ENCODE peak calls at places on chromosomes 12 and 14, in seven cellular contexts. I is CD8-positive, alpha-beta memory T cell; H is transverse colon; D is right lobe of liver; B is BE2C; R is cerebellar cortex; K is DMS153. Z is an unnamed sample.

GRCh38 chr14:105069554-105069886 is 4.3 kb upstream of the GPR132 start:
- DNase-seq in I (no peak), H (no peak), D (peak), B (no peak), R (no peak), K (no peak), Z (no peak)

GRCh38 chr14:30528119-30528518 is 30.8 kb upstream of the G2E3 start:
- DNase-seq in I (no peak), H (no peak), D (no peak), B (no peak), R (no peak), K (no peak), Z (peak)

GRCh38 chr14:105498430-105499255 is 7.6 kb downstream of the TEDC1 start:
- DNase-seq in I (no peak), H (no peak), D (no peak), B (peak), R (no peak), K (no peak), Z (no peak)

GRCh38 chr14:74583689-74584434 is 28.2 kb downstream of the LTBP2 start:
- DNase-seq in I (no peak), H (no peak), D (no peak), B (no peak), R (no peak), K (no peak), Z (no peak)

GRCh38 chr12:26940820-26941219 is 2.5 kb downstream of the FGFR1OP2 start:
- DNase-seq in I (no peak), H (no peak), D (no peak), B (no peak), R (no peak), K (no peak), Z (no peak)

GRCh38 chr14:41130274-41130673 is 476.4 kb upstream of the LRFN5 start:
- DNase-seq in I (no peak), H (no peak), D (no peak), B (no peak), R (no peak), K (no peak), Z (no peak)

GRCh38 chr14:95098984-95099599 is 58.2 kb downstream of the DICER1 start:
- DNase-seq in I (no peak), H (peak), D (no peak), B (peak), R (peak), K (no peak), Z (peak)

GRCh38 chr12:52506858-52507715 is 13.1 kb downstream of the KRT5 start:
- DNase-seq in I (no peak), H (no peak), D (no peak), B (no peak), R (peak), K (peak), Z (peak)

GRCh38 chr12:108972226-108972757 is 48.6 kb downstream of the SVOP start:
- DNase-seq in I (no peak), H (no peak), D (no peak), B (no peak), R (no peak), K (no peak), Z (peak)

GRCh38 chr14:64844993-64845536 is 34.6 kb downstream of the SPTB start:
- DNase-seq in I (no peak), H (no peak), D (no peak), B (no peak), R (no peak), K (no peak), Z (no peak)

GRCh38 chr12:46664771-46665287 is 161.0 kb downstream of the SLC38A4 start:
- DNase-seq in I (no peak), H (no peak), D (no peak), B (no peak), R (no peak), K (peak), Z (peak)

GRCh38 chr12:71011261-71011660 is 90.7 kb upstream of the PTPRR start:
- DNase-seq in I (no peak), H (no peak), D (no peak), B (no peak), R (no peak), K (no peak), Z (no peak)

GRCh38 chr12:53101931-53102781 is 1.1 kb upstream of the SOAT2 start:
- DNase-seq in I (no peak), H (no peak), D (no peak), B (no peak), R (no peak), K (no peak), Z (peak)

GRCh38 chr14:71704210-71704609 is 228.0 kb upstream of the RGS6 start:
- DNase-seq in I (no peak), H (no peak), D (no peak), B (no peak), R (no peak), K (no peak), Z (no peak)

GRCh38 chr12:19970116-19970515 is 398.2 kb upstream of the PDE3A start:
- DNase-seq in I (no peak), H (no peak), D (no peak), B (peak), R (no peak), K (no peak), Z (peak)

GRCh38 chr14:104359969-104360442 is 219.6 kb upstream of the C14orf180 start:
- DNase-seq in I (no peak), H (no peak), D (peak), B (no peak), R (no peak), K (no peak), Z (no peak)

GRCh38 chr12:106304001-106304421 is 1.5 kb downstream of the TCP11L2 start:
- DNase-seq in I (no peak), H (no peak), D (no peak), B (no peak), R (no peak), K (no peak), Z (peak)

GRCh38 chr12:47894652-47895051 is 10.1 kb downstream of the VDR start:
- DNase-seq in I (no peak), H (peak), D (no peak), B (no peak), R (no peak), K (no peak), Z (no peak)

GRCh38 chr12:29066061-29066588 is 83.0 kb upstream of the FAR2 start:
- DNase-seq in I (no peak), H (no peak), D (no peak), B (no peak), R (peak), K (no peak), Z (no peak)

GRCh38 chr12:95805864-95806669 is 15.5 kb upstream of the NTN4 start:
- DNase-seq in I (no peak), H (no peak), D (no peak), B (no peak), R (no peak), K (no peak), Z (no peak)

GRCh38 chr12:18296201-18296908 is 35.0 kb downstream of the PIK3C2G start:
- DNase-seq in I (no peak), H (no peak), D (no peak), B (no peak), R (no peak), K (no peak), Z (no peak)

GRCh38 chr14:77979666-77980351 is 179.9 kb downstream of the ADCK1 start:
- DNase-seq in I (no peak), H (no peak), D (no peak), B (peak), R (no peak), K (no peak), Z (peak)

GRCh38 chr14:91135039-91135438 is 21.2 kb downstream of the DGLUCY start:
- DNase-seq in I (no peak), H (no peak), D (no peak), B (no peak), R (no peak), K (no peak), Z (no peak)

GRCh38 chr14:57486767-57487379 is 6.8 kb downstream of the CCDC198 start:
- DNase-seq in I (no peak), H (no peak), D (no peak), B (peak), R (peak), K (peak), Z (peak)

GRCh38 chr12:4421590-4422031 is 24.0 kb downstream of the FGF6 start:
- DNase-seq in I (no peak), H (no peak), D (no peak), B (peak), R (peak), K (no peak), Z (peak)

GRCh38 chr14:35047961-35048513 is 2.0 kb downstream of the FAM177A1 start:
- DNase-seq in I (no peak), H (no peak), D (no peak), B (no peak), R (no peak), K (no peak), Z (no peak)

GRCh38 chr12:87152841-87153528 is 876.2 kb downstream of the C12orf50 start:
- DNase-seq in I (no peak), H (no peak), D (no peak), B (no peak), R (peak), K (no peak), Z (no peak)

GRCh38 chr14:76872796-76873432 is 46.7 kb downstream of the LRRC74A start:
- DNase-seq in I (peak), H (peak), D (peak), B (peak), R (peak), K (no peak), Z (peak)

GRCh38 chr14:74302160-74302628 is 540 bp downstream of the ABCD4 start:
- DNase-seq in I (no peak), H (no peak), D (no peak), B (no peak), R (peak), K (no peak), Z (peak)

GRCh38 chr12:94225924-94226630 is 77.7 kb downstream of the PLXNC1 start:
- DNase-seq in I (no peak), H (no peak), D (no peak), B (no peak), R (peak), K (no peak), Z (peak)

GRCh38 chr12:480831-481230 is 21.1 kb downstream of the B4GALNT3 start:
- DNase-seq in I (no peak), H (no peak), D (no peak), B (no peak), R (no peak), K (no peak), Z (peak)

GRCh38 chr12:49619286-49619685 is 4.1 kb upstream of the PRPF40B start:
- DNase-seq in I (no peak), H (no peak), D (no peak), B (no peak), R (no peak), K (no peak), Z (no peak)

GRCh38 chr14:52061380-52061779 is 7.5 kb downstream of the NID2 start:
- DNase-seq in I (no peak), H (no peak), D (no peak), B (no peak), R (no peak), K (no peak), Z (no peak)

GRCh38 chr12:91852646-91853045 is 293.0 kb downstream of the BTG1 start:
- DNase-seq in I (no peak), H (no peak), D (no peak), B (no peak), R (no peak), K (peak), Z (no peak)

GRCh38 chr12:104682790-104683279 is 226.1 kb downstream of the CHST11 start:
- DNase-seq in I (peak), H (no peak), D (no peak), B (no peak), R (no peak), K (no peak), Z (no peak)

GRCh38 chr14:88470542-88471440 is 84.0 kb downstream of the PTPN21 start:
- DNase-seq in I (no peak), H (no peak), D (no peak), B (no peak), R (no peak), K (no peak), Z (no peak)

GRCh38 chr14:95549656-95550585 is 15.1 kb downstream of the GLRX5 start:
- DNase-seq in I (no peak), H (peak), D (peak), B (no peak), R (no peak), K (no peak), Z (peak)

GRCh38 chr12:90589966-90590365 is 365.0 kb downstream of the CCER1 start:
- DNase-seq in I (no peak), H (no peak), D (no peak), B (no peak), R (no peak), K (no peak), Z (no peak)

Z was measured in left kidney.